ENCODE peak calls at places on chromosome 17, in nine cellular contexts. S is lower leg skin; G is CD8-positive, alpha-beta T cell; C is Peyer's patch; I is glutamatergic neuron; Y is stimulated activated naive CD8-positive, alpha-beta T cell treated with anti-CD3 and anti-CD28 coated beads, Interleukin-15, amount 100 ng/mL, for 72 hours; B is activated naive CD4-positive, alpha-beta T cell treated with anti-CD3 and anti-CD28 coated beads for 36 hours; H is NCI-H460; P is GM20000. M is an unnamed sample.

GRCh38 chr17:4247361-4247980 is 16.3 kb downstream of the ANKFY1 start:
- DNase-seq in S (no peak), G (no peak), C (no peak), I (peak; percentile 67), Y (no peak), B (no peak), H (no peak), P (no peak), M (no peak)

GRCh38 chr17:918102-918740 is 61.4 kb downstream of the NXN start:
- DNase-seq in S (no peak), G (no peak), C (no peak), I (no peak), Y (no peak), B (no peak), H (no peak), P (no peak), M (no peak)

GRCh38 chr17:42780816-42781638 is 617 bp downstream of the WNK4 start:
- DNase-seq in S (no peak), G (no peak), C (no peak), I (no peak), Y (no peak), B (no peak), H (no peak), P (peak; percentile 36), M (no peak)

GRCh38 chr17:11418367-11418766 is 177.4 kb downstream of the SHISA6 start:
- DNase-seq in S (no peak), G (no peak), C (no peak), I (no peak), Y (no peak), B (no peak), H (no peak), P (no peak), M (no peak)

GRCh38 chr17:2243953-2244352 is 59.6 kb downstream of the SMG6 start:
- DNase-seq in S (no peak), G (no peak), C (no peak), I (no peak), Y (no peak), B (no peak), H (no peak), P (no peak), M (no peak)

GRCh38 chr17:5260542-5260941 is 21.5 kb upstream of the RABEP1 start:
- DNase-seq in S (no peak), G (no peak), C (no peak), I (no peak), Y (no peak), B (no peak), H (no peak), P (no peak), M (no peak)

GRCh38 chr17:79306688-79307323 is 232.2 kb downstream of the ENGASE start:
- DNase-seq in S (no peak), G (no peak), C (no peak), I (no peak), Y (no peak), B (no peak), H (no peak), P (no peak), M (no peak)

GRCh38 chr17:144936-145670 is 7.7 kb downstream of the SCGB1C2 start:
- DNase-seq in S (peak; percentile 10), G (no peak), C (peak; percentile 43), I (peak; percentile 4), Y (no peak), B (no peak), H (no peak), P (no peak), M (peak; percentile 9)

GRCh38 chr17:49755681-49756283 is 8.1 kb downstream of the FAM117A start:
- DNase-seq in S (no peak), G (no peak), C (no peak), I (no peak), Y (no peak), B (no peak), H (no peak), P (no peak), M (no peak)

GRCh38 chr17:35748323-35748960 is 4.6 kb downstream of the GAS2L2 start:
- DNase-seq in S (no peak), G (no peak), C (no peak), I (no peak), Y (no peak), B (no peak), H (no peak), P (no peak), M (no peak)

M was measured in uterus.